ENCODE peak calls at places on chromosomes 5 and 9, in four cellular contexts. M, A, N and F are unnamed samples.

GRCh38 chr5:318341-318897 is 3.1 kb upstream of the AHRR start:
- DNase-seq in A (peak), N (no peak), M (no peak), F (no peak)

GRCh38 chr5:39476466-39477215 is 51.9 kb upstream of the DAB2 start:
- DNase-seq in M (no peak), A (no peak), N (no peak), F (no peak)

GRCh38 chr5:5181650-5182324 is 41.7 kb downstream of the ADAMTS16 start:
- DNase-seq in A (no peak), N (no peak), M (no peak), F (no peak)

GRCh38 chr9:111067472-111067871 is 29.2 kb upstream of the LPAR1 start:
- DNase-seq in M (no peak), N (no peak), A (no peak), F (no peak)

GRCh38 chr5:41268894-41269293 is 55.6 kb upstream of the C6 start:
- DNase-seq in A (no peak), M (no peak), N (no peak), F (no peak)

GRCh38 chr5:160169326-160169725 is 50.1 kb upstream of the PWWP2A start:
- DNase-seq in A (no peak), N (no peak), M (no peak), F (no peak)

GRCh38 chr9:18331808-18332209 is 142.1 kb upstream of the ADAMTSL1 start:
- DNase-seq in M (no peak), N (no peak), A (no peak), F (no peak)

GRCh38 chr9:72139233-72139632 is 10.0 kb upstream of the GDA start:
- DNase-seq in N (no peak), M (no peak), A (no peak), F (no peak)

GRCh38 chr5:17897776-17898175 is 263.5 kb downstream of the TAF11L14 start:
- DNase-seq in M (no peak), N (no peak), A (no peak), F (no peak)

GRCh38 chr9:132008871-132009812 is 70.5 kb downstream of the MED27 start:
- DNase-seq in M (no peak), A (peak), N (no peak), F (no peak)

GRCh38 chr5:74865293-74865798 is 841 bp downstream of the FAM169A start:
- DNase-seq in N (no peak), M (no peak), A (no peak), F (no peak)

GRCh38 chr9:72355153-72355552 is 9.9 kb downstream of the ZFAND5 start:
- DNase-seq in M (no peak), N (no peak), A (peak), F (no peak)

GRCh38 chr9:132239999-132240859 is 78.4 kb downstream of the NTNG2 start:
- DNase-seq in A (no peak), M (no peak), N (no peak), F (peak)

GRCh38 chr5:173668910-173669309 is 52.5 kb upstream of the BOD1 start:
- DNase-seq in M (no peak), A (no peak), N (no peak), F (no peak)

GRCh38 chr5:149406203-149406978 is 27.3 kb upstream of the IL17B start:
- DNase-seq in N (no peak), M (no peak), A (no peak), F (peak)

GRCh38 chr5:124566875-124567450 is 179.5 kb downstream of the ZNF608 start:
- DNase-seq in N (no peak), A (no peak), M (no peak), F (no peak)

GRCh38 chr5:27158171-27158570 is 119.8 kb upstream of the CDH9 start:
- DNase-seq in M (no peak), N (no peak), A (no peak), F (no peak)

GRCh38 chr9:119811030-119811429 is 441.8 kb upstream of the BRINP1 start:
- DNase-seq in M (no peak), N (no peak), A (peak), F (no peak)

GRCh38 chr5:139523635-139524445 is 37.3 kb upstream of the UBE2D2 start:
- DNase-seq in M (no peak), N (peak), A (no peak), F (peak)

GRCh38 chr9:111158375-111158774 is 120.1 kb upstream of the LPAR1 start:
- DNase-seq in M (no peak), A (no peak), N (no peak), F (no peak)

GRCh38 chr5:135324897-135325650 is 74.0 kb downstream of the MACROH2A1 start:
- DNase-seq in N (no peak), A (no peak), M (no peak), F (no peak)

GRCh38 chr9:15349892-15350761 is 43.1 kb upstream of the TTC39B start:
- DNase-seq in N (no peak), A (peak), M (no peak), F (no peak)

GRCh38 chr5:3854069-3854741 is 258.6 kb downstream of the IRX1 start:
- DNase-seq in M (no peak), N (no peak), A (no peak), F (no peak)

GRCh38 chr9:70407081-70407503 is 7.4 kb downstream of the KLF9 start:
- DNase-seq in A (peak), M (no peak), N (no peak), F (no peak)

GRCh38 chr5:53355316-53355715 is 125.1 kb upstream of the FST start:
- DNase-seq in N (no peak), M (no peak), A (no peak), F (no peak)

GRCh38 chr5:72525816-72526215 is 18.6 kb upstream of the ZNF366 start:
- DNase-seq in M (no peak), A (peak), N (no peak), F (no peak)

GRCh38 chr9:120443489-120443888 is 136.5 kb downstream of the CDK5RAP2 start:
- DNase-seq in A (no peak), N (no peak), M (no peak), F (no peak)

GRCh38 chr9:33263131-33263935 is 1.2 kb downstream of the BAG1 start:
- DNase-seq in M (no peak), N (no peak), A (no peak), F (no peak)

GRCh38 chr5:58133631-58134296 is 326.1 kb downstream of the PLK2 start:
- DNase-seq in M (no peak), N (no peak), A (peak), F (no peak)

GRCh38 chr9:123724211-123724831 is 205.6 kb downstream of the DENND1A start:
- DNase-seq in N (no peak), M (no peak), A (peak), F (no peak)

GRCh38 chr9:35385042-35385441 is 104.9 kb upstream of the RUSC2 start:
- DNase-seq in M (no peak), N (no peak), A (peak), F (no peak)

GRCh38 chr9:125700791-125701190 is 6.2 kb downstream of the MAPKAP1 start:
- DNase-seq in N (no peak), A (no peak), M (peak), F (peak)

DNA sequence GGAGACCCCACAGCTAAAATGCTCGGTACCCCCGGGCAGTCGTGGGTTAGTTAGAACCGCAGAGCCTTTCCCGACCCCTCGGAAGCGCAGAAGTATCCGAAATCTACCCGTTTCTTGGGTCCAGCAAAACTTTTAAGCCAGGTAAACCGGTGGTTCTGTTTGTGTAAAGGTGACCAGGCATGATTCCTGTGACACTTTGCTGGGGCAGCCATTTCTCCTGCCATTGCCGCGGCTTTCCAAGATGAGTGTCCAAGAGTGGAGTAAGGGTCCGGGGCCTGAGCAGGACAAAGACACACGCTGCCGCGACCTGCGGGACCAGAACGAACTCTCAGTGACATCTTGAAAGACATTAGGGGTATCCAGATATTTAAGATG is 655 bp downstream of the MARVELD2 start:
- DNase-seq in A (no peak), N (no peak), M (no peak), F (peak)
- TF ChIP-seq USF2 in A (no peak), N (no peak), M (no peak), F (no peak)

GRCh38 chr5:170355601-170356098 is 33.5 kb downstream of the KCNMB1 start:
- DNase-seq in M (no peak), A (no peak), N (peak), F (no peak)

GRCh38 chr5:170353946-170354345 is 35.2 kb downstream of the KCNMB1 start:
- DNase-seq in A (no peak), M (no peak), N (no peak), F (no peak)

GRCh38 chr5:170348069-170348702 is 41.0 kb downstream of the KCNMB1 start:
- DNase-seq in M (no peak), A (no peak), N (peak), F (no peak)

GRCh38 chr5:170357853-170358497 is 31.2 kb downstream of the KCNMB1 start:
- DNase-seq in A (no peak), N (no peak), M (no peak), F (no peak)

DNA sequence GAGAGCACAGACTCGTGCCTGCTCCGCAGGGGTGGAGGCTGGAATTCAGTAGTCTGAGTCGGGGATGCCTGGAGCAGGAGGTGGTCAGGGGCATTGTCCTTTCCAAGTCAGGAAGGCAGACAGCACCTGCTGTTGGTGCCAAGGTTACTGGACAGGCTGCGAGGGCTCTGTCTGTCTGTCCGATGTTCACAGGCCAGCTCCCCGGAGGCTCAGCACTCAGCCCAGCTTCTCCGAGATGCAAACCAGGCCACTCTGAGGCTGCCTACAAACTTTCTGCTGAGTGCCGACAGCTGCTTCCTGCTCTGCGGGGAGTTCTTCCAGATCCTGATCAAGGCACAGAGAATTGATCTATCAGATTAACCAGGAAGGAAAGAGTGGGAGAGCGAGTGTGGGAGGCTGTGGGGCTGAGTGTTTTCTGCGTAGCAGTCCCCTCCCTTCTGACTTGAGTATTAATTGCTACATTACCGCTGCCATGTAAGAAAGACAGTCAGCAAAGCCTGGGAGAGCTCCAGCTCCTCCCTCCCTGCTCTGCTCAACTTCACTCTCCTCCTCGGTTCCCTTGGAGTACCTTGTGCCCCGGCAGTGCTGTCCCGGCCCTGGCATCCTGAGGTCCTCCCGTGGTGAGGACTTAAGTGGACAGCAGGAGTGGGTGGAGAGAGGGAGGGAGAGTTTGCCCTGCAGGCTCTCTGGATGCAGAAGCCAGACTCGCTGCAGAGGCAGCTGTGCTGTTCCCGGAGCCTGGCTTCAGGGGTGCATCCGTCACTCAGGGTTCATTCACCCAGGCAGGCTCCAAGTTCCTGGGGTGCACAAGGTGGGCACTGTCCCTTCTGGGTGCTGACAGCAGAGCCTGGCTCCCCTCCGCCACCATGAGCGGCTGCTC is 35.9 kb downstream of the KCNMB1 start:
- DNase-seq in A (no peak), N (peak), M (no peak), F (peak)
- TF ChIP-seq USF2 in A (no peak), N (no peak), M (no peak), F (no peak)

GRCh38 chr9:16828335-16829281 is 41.9 kb downstream of the BNC2 start:
- DNase-seq in A (no peak), M (no peak), N (peak), F (peak)

GRCh38 chr9:16825971-16826370 is 44.5 kb downstream of the BNC2 start:
- DNase-seq in M (no peak), N (no peak), A (no peak), F (no peak)

GRCh38 chr9:16821344-16821743 is 49.1 kb downstream of the BNC2 start:
- DNase-seq in N (no peak), M (no peak), A (no peak), F (no peak)

GRCh38 chr9:16825364-16825763 is 45.1 kb downstream of the BNC2 start:
- DNase-seq in N (no peak), M (no peak), A (no peak), F (no peak)

GRCh38 chr9:16824545-16825041 is 45.9 kb downstream of the BNC2 start:
- DNase-seq in N (no peak), A (peak), M (no peak), F (no peak)
- TF ChIP-seq USF2 in N (no peak), A (no peak), M (no peak), F (no peak)

DNA sequence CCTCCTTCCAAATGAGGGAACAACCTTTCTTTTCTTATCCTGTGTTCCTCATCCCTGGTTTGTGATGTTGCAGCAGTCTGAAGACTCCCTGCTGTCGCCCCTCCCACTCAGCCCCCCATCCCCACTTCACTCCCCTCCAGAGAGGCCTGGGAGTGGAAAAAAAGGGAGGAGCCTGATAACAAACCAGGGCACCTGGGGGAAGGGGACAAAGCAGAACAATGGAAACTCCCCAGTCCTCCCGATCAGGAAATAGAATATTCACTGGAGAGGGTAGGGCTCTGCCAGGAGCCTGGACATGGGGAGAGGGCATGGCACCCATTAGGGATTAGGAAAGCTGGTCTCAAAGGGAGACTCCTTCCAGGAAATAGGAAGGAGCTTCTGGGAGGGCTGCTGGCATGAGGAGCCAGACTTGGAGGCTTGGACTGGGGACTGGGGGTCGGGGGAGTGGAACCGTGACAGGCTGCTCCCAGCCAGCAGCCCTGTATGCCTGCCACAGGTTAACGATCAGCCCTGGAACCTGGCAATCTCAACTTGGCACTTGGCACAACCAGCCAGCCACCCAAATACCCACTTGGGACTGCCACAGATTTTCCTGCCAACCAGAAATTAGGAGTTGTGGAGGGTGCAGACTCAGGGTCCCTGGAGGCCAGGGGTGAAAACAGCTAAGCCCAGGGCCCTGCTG is 20.0 kb downstream of the PCDH1 start:
- DNase-seq in M (no peak), A (no peak), N (no peak), F (no peak)
- TF ChIP-seq USF2 in M (no peak), A (no peak), N (no peak), F (no peak)